ENCODE peak calls at places on chromosomes 5 and 9, in nine cellular contexts. One of them, this sample, is unnamed.

GRCh38 chr9:125694478-125694877 is 12.5 kb downstream of the MAPKAP1 start:
- DNase-seq in activated T-cell treated with anti-CD3 and anti-CD28 coated beads, Interleukin-2, amount 50 U/mL, for 24 hours: no peak
- DNase-seq in stimulated activated CD4-positive, alpha-beta T cell treated with anti-CD3 and anti-CD28 coated beads, Interleukin-4, amount 100 ng/mL, for 1 hour: no peak
- DNase-seq in CD4-positive, alpha-beta T cell: no peak
- DNase-seq in HTR-8/SVneo: peak; percentile 55
- DNase-seq in T-helper 1 cell: no peak
- DNase-seq in lung: no peak
- DNase-seq in mammary epithelial cell: no peak
- DNase-seq in left ventricle myocardium inferior: no peak
- DNase-seq in this sample: no peak

GRCh38 chr5:170491479-170491878 is 12.3 kb upstream of the KCNIP1 start:
- DNase-seq in CD4-positive, alpha-beta T cell: no peak
- DNase-seq in stimulated activated CD4-positive, alpha-beta T cell treated with anti-CD3 and anti-CD28 coated beads, Interleukin-4, amount 100 ng/mL, for 1 hour: no peak
- DNase-seq in T-helper 1 cell: no peak
- DNase-seq in left ventricle myocardium inferior: no peak
- DNase-seq in lung: no peak
- DNase-seq in mammary epithelial cell: peak; percentile 68
- DNase-seq in activated T-cell treated with anti-CD3 and anti-CD28 coated beads, Interleukin-2, amount 50 U/mL, for 24 hours: no peak
- DNase-seq in HTR-8/SVneo: peak; percentile 80
- DNase-seq in this sample: no peak

GRCh38 chr5:77644443-77645157 is 6.1 kb upstream of the OTP start:
- DNase-seq in left ventricle myocardium inferior: no peak
- DNase-seq in lung: no peak
- DNase-seq in activated T-cell treated with anti-CD3 and anti-CD28 coated beads, Interleukin-2, amount 50 U/mL, for 24 hours: no peak
- DNase-seq in stimulated activated CD4-positive, alpha-beta T cell treated with anti-CD3 and anti-CD28 coated beads, Interleukin-4, amount 100 ng/mL, for 1 hour: no peak
- DNase-seq in T-helper 1 cell: no peak
- DNase-seq in mammary epithelial cell: no peak
- DNase-seq in HTR-8/SVneo: no peak
- DNase-seq in CD4-positive, alpha-beta T cell: no peak
- DNase-seq in this sample: no peak

GRCh38 chr9:135343733-135344522 is 135.7 kb upstream of the PPP1R26 start:
- DNase-seq in CD4-positive, alpha-beta T cell: peak; percentile 29
- DNase-seq in activated T-cell treated with anti-CD3 and anti-CD28 coated beads, Interleukin-2, amount 50 U/mL, for 24 hours: peak; percentile 63
- DNase-seq in T-helper 1 cell: peak; percentile 14
- DNase-seq in stimulated activated CD4-positive, alpha-beta T cell treated with anti-CD3 and anti-CD28 coated beads, Interleukin-4, amount 100 ng/mL, for 1 hour: peak; percentile 48
- DNase-seq in left ventricle myocardium inferior: peak; percentile 55
- DNase-seq in mammary epithelial cell: peak; percentile 9
- DNase-seq in HTR-8/SVneo: peak; percentile 66
- DNase-seq in lung: peak; percentile 54
- DNase-seq in this sample: peak; percentile 85

GRCh38 chr5:7811715-7812114 is 39.2 kb downstream of the CFAP90 start:
- DNase-seq in left ventricle myocardium inferior: no peak
- DNase-seq in mammary epithelial cell: no peak
- DNase-seq in HTR-8/SVneo: no peak
- DNase-seq in CD4-positive, alpha-beta T cell: no peak
- DNase-seq in stimulated activated CD4-positive, alpha-beta T cell treated with anti-CD3 and anti-CD28 coated beads, Interleukin-4, amount 100 ng/mL, for 1 hour: no peak
- DNase-seq in lung: no peak
- DNase-seq in activated T-cell treated with anti-CD3 and anti-CD28 coated beads, Interleukin-2, amount 50 U/mL, for 24 hours: no peak
- DNase-seq in T-helper 1 cell: no peak
- DNase-seq in this sample: no peak

GRCh38 chr9:133632806-133633680 is 3.1 kb upstream of the DBH start:
- DNase-seq in HTR-8/SVneo: no peak
- DNase-seq in CD4-positive, alpha-beta T cell: no peak
- DNase-seq in activated T-cell treated with anti-CD3 and anti-CD28 coated beads, Interleukin-2, amount 50 U/mL, for 24 hours: no peak
- DNase-seq in mammary epithelial cell: no peak
- DNase-seq in lung: no peak
- DNase-seq in left ventricle myocardium inferior: no peak
- DNase-seq in T-helper 1 cell: no peak
- DNase-seq in stimulated activated CD4-positive, alpha-beta T cell treated with anti-CD3 and anti-CD28 coated beads, Interleukin-4, amount 100 ng/mL, for 1 hour: no peak
- DNase-seq in this sample: no peak

GRCh38 chr9:89576404-89576824 is 28.4 kb upstream of the GADD45G start:
- DNase-seq in left ventricle myocardium inferior: no peak
- DNase-seq in T-helper 1 cell: no peak
- DNase-seq in stimulated activated CD4-positive, alpha-beta T cell treated with anti-CD3 and anti-CD28 coated beads, Interleukin-4, amount 100 ng/mL, for 1 hour: no peak
- DNase-seq in mammary epithelial cell: no peak
- DNase-seq in HTR-8/SVneo: no peak
- DNase-seq in lung: no peak
- DNase-seq in activated T-cell treated with anti-CD3 and anti-CD28 coated beads, Interleukin-2, amount 50 U/mL, for 24 hours: no peak
- DNase-seq in CD4-positive, alpha-beta T cell: no peak
- DNase-seq in this sample: no peak

GRCh38 chr9:99606955-99607354 is 214.7 kb upstream of the NR4A3 start:
- DNase-seq in T-helper 1 cell: no peak
- DNase-seq in lung: no peak
- DNase-seq in activated T-cell treated with anti-CD3 and anti-CD28 coated beads, Interleukin-2, amount 50 U/mL, for 24 hours: no peak
- DNase-seq in left ventricle myocardium inferior: no peak
- DNase-seq in stimulated activated CD4-positive, alpha-beta T cell treated with anti-CD3 and anti-CD28 coated beads, Interleukin-4, amount 100 ng/mL, for 1 hour: no peak
- DNase-seq in mammary epithelial cell: no peak
- DNase-seq in CD4-positive, alpha-beta T cell: no peak
- DNase-seq in HTR-8/SVneo: no peak
- DNase-seq in this sample: no peak